ENCODE peak calls at places on chromosomes 11 and 22, in five cellular contexts. F, S, W, P and Z are unnamed samples.

GRCh38 chr11:43399983-43400630 is 41.4 kb downstream of the TTC17 start:
- DNase-seq in P (no peak), S (no peak), F (no peak), W (no peak), Z (no peak)

GRCh38 chr11:69941546-69942332 is 122.5 kb upstream of the FGF3 start:
- DNase-seq in S (no peak), W (peak), F (no peak), P (peak), Z (no peak)

GRCh38 chr22:39936523-39937145 is 23.6 kb upstream of the TMA7B start:
- DNase-seq in S (no peak), W (no peak), F (no peak), P (no peak), Z (no peak)

GRCh38 chr22:46802608-46803027 is 40.2 kb downstream of the TBC1D22A start:
- DNase-seq in W (peak), S (no peak), F (no peak), P (no peak), Z (no peak)

GRCh38 chr22:23708270-23708669 is 17.5 kb downstream of the RGL4 start:
- DNase-seq in W (no peak), S (no peak), P (no peak), F (no peak), Z (no peak)

GRCh38 chr11:19777032-19777341 is 64.3 kb downstream of the NAV2 start:
- DNase-seq in S (no peak), P (peak), W (no peak), F (no peak), Z (no peak)

GRCh38 chr11:134880788-134881187 is 468.7 kb upstream of the B3GAT1 start:
- DNase-seq in P (no peak), W (no peak), S (no peak), F (no peak), Z (no peak)

GRCh38 chr11:131235328-131236298 is 134.8 kb upstream of the NTM start:
- DNase-seq in S (no peak), F (no peak), W (no peak), P (no peak), Z (no peak)

GRCh38 chr11:73359341-73359740 is 16.9 kb upstream of the RELT start:
- DNase-seq in W (no peak), P (no peak), F (no peak), S (no peak), Z (peak)

GRCh38 chr11:108368134-108368533 is 99.2 kb downstream of the C11orf65 start:
- DNase-seq in W (no peak), S (peak), F (no peak), P (no peak), Z (no peak)

GRCh38 chr11:3816673-3817072 is 8.3 kb downstream of the PGAP2 start:
- DNase-seq in W (peak), S (no peak), F (no peak), P (no peak), Z (no peak)

GRCh38 chr22:20095521-20095920 is 15.5 kb downstream of the DGCR8 start:
- DNase-seq in P (no peak), F (no peak), S (no peak), W (no peak), Z (no peak)

GRCh38 chr11:68541983-68542382 is 81.4 kb downstream of the PPP6R3 start:
- DNase-seq in S (no peak), F (no peak), W (no peak), P (no peak), Z (no peak)

GRCh38 chr11:35539781-35540281 is 14.4 kb upstream of the PAMR1 start:
- DNase-seq in S (peak), P (no peak), F (no peak), W (no peak), Z (peak)

GRCh38 chr11:125164422-125165110 is at the start of gene PKNOX2:
- DNase-seq in F (peak), W (peak), P (peak), S (peak), Z (peak)

GRCh38 chr22:22508274-22509176 is at the start of gene ZNF280B:
- DNase-seq in S (peak), W (peak), F (peak), P (peak), Z (peak)

GRCh38 chr11:77560605-77561004 is 29.1 kb upstream of the AQP11 start:
- DNase-seq in W (no peak), S (no peak), P (no peak), F (no peak), Z (no peak)

GRCh38 chr11:132715041-132715440 is 817.3 kb downstream of the OPCML start:
- DNase-seq in F (no peak), P (no peak), W (no peak), S (no peak), Z (no peak)

GRCh38 chr11:35856259-35856658 is 87.6 kb upstream of the LDLRAD3 start:
- DNase-seq in W (no peak), F (no peak), P (no peak), S (no peak), Z (no peak)

GRCh38 chr11:8168485-8169257 is at the start of gene RIC3:
- DNase-seq in P (peak), S (no peak), W (peak), F (peak), Z (peak)

GRCh38 chr11:29328961-29329441 is 687.8 kb downstream of the KCNA4 start:
- DNase-seq in W (no peak), S (peak), F (no peak), P (no peak), Z (no peak)

GRCh38 chr22:46984751-46985506 is 222.5 kb downstream of the TBC1D22A start:
- DNase-seq in W (no peak), F (no peak), S (peak), P (no peak), Z (no peak)

GRCh38 chr11:3122775-3123201 is 42.3 kb downstream of the OSBPL5 start:
- DNase-seq in F (no peak), W (peak), S (no peak), P (peak), Z (peak)

GRCh38 chr11:27213232-27213660 is 149.8 kb downstream of the CCDC34 start:
- DNase-seq in F (no peak), S (peak), W (no peak), P (no peak), Z (no peak)

GRCh38 chr11:101807521-101807920 is 107.3 kb upstream of the CEP126 start:
- DNase-seq in S (no peak), P (no peak), F (no peak), W (no peak), Z (no peak)

GRCh38 chr22:19766506-19767426 is 6.2 kb downstream of the TBX1 start:
- DNase-seq in F (peak), S (no peak), P (peak), W (peak), Z (peak)

GRCh38 chr11:90997241-90997640 is 774.4 kb upstream of the CHORDC1 start:
- DNase-seq in W (no peak), F (no peak), P (no peak), S (no peak), Z (no peak)

GRCh38 chr11:45921561-45922424 is 663 bp upstream of the LARGE2 start:
- DNase-seq in W (no peak), F (no peak), S (no peak), P (peak), Z (peak)

GRCh38 chr11:10029386-10030121 is 264.5 kb downstream of the SBF2 start:
- DNase-seq in S (no peak), F (no peak), W (no peak), P (no peak), Z (no peak)

GRCh38 chr22:19751497-19752245 is 8.9 kb upstream of the TBX1 start:
- DNase-seq in P (no peak), S (no peak), F (no peak), W (no peak), Z (no peak)

GRCh38 chr11:118620529-118621070 is 13.2 kb downstream of the PHLDB1 start:
- DNase-seq in F (no peak), W (peak), S (peak), P (peak), Z (peak)

GRCh38 chr11:107563702-107564101 is 1.8 kb downstream of the ALKBH8 start:
- DNase-seq in P (no peak), S (peak), W (no peak), F (peak), Z (no peak)

GRCh38 chr11:19394525-19395016 is 153.8 kb upstream of the E2F8 start:
- DNase-seq in F (no peak), P (no peak), W (no peak), S (no peak), Z (no peak)